ENCODE peak calls at places on chromosomes 6 and 20, in nine cellular contexts. C is mammary epithelial cell; R is CD8-positive, alpha-beta memory T cell; X is tibial nerve; O is cardiac muscle cell; J is GM06990; V is dorsolateral prefrontal cortex; F is left ventricle myocardium inferior; T is naive thymus-derived CD4-positive, alpha-beta T cell. W is an unnamed sample.
A peak's percentile ranks its signal among the peaks of the same experiment; 100 is the strongest.

GRCh38 chr20:24747015-24747712 is 201.9 kb upstream of the CST7 start:
- DNase-seq in T (no peak), C (no peak), O (no peak), V (no peak), J (no peak), R (no peak), X (no peak), F (no peak), W (no peak)

GRCh38 chr6:45513331-45513730 is 135.6 kb upstream of the SUPT3H start:
- DNase-seq in F (no peak), C (no peak), O (no peak), X (no peak), J (no peak), T (no peak), V (no peak), R (no peak), W (no peak)

GRCh38 chr6:169376458-169376857 is 122.8 kb upstream of the THBS2 start:
- DNase-seq in J (no peak), V (no peak), R (no peak), F (no peak), C (no peak), T (no peak), X (no peak), O (no peak), W (no peak)

GRCh38 chr6:136031982-136032381 is 180.5 kb downstream of the PDE7B start:
- DNase-seq in X (peak; percentile 42), F (no peak), V (no peak), C (no peak), O (peak; percentile 79), R (no peak), J (no peak), T (no peak), W (no peak)

GRCh38 chr6:57006101-57006500 is 40.4 kb upstream of the KIAA1586 start:
- DNase-seq in R (no peak), F (no peak), X (no peak), T (no peak), C (no peak), O (no peak), V (no peak), J (no peak), W (no peak)

GRCh38 chr20:25024171-25024570 is 31.6 kb upstream of the APMAP start:
- DNase-seq in X (no peak), V (peak; percentile 7), T (no peak), R (no peak), J (no peak), C (no peak), F (no peak), O (no peak), W (no peak)

GRCh38 chr6:5287205-5287965 is 26.1 kb downstream of the FARS2 start:
- DNase-seq in F (no peak), C (peak; percentile 86), T (no peak), R (no peak), X (no peak), O (peak; percentile 70), J (no peak), V (no peak), W (no peak)

GRCh38 chr6:49233483-49233882 is 229.6 kb downstream of the MMUT start:
- DNase-seq in X (no peak), F (no peak), O (no peak), V (no peak), T (no peak), R (no peak), C (no peak), J (no peak), W (no peak)

GRCh38 chr6:111761783-111762312 is 111.4 kb downstream of the FYN start:
- DNase-seq in V (no peak), O (peak; percentile 63), J (no peak), T (no peak), R (peak; percentile 40), X (no peak), C (no peak), F (no peak), W (no peak)

GRCh38 chr6:111758608-111759293 is 114.5 kb downstream of the FYN start:
- DNase-seq in T (peak; percentile 44), O (no peak), V (no peak), F (no peak), J (no peak), X (no peak), C (no peak), R (no peak), W (no peak)

GRCh38 chr6:111757342-111757741 is 115.9 kb downstream of the FYN start:
- DNase-seq in O (peak; percentile 48), V (no peak), J (no peak), X (no peak), R (no peak), T (no peak), C (peak; percentile 11), F (no peak), W (no peak)

GRCh38 chr6:111759413-111759835 is 113.8 kb downstream of the FYN start:
- DNase-seq in F (no peak), T (no peak), O (no peak), R (no peak), V (no peak), C (no peak), J (no peak), X (no peak), W (no peak)

DNA sequence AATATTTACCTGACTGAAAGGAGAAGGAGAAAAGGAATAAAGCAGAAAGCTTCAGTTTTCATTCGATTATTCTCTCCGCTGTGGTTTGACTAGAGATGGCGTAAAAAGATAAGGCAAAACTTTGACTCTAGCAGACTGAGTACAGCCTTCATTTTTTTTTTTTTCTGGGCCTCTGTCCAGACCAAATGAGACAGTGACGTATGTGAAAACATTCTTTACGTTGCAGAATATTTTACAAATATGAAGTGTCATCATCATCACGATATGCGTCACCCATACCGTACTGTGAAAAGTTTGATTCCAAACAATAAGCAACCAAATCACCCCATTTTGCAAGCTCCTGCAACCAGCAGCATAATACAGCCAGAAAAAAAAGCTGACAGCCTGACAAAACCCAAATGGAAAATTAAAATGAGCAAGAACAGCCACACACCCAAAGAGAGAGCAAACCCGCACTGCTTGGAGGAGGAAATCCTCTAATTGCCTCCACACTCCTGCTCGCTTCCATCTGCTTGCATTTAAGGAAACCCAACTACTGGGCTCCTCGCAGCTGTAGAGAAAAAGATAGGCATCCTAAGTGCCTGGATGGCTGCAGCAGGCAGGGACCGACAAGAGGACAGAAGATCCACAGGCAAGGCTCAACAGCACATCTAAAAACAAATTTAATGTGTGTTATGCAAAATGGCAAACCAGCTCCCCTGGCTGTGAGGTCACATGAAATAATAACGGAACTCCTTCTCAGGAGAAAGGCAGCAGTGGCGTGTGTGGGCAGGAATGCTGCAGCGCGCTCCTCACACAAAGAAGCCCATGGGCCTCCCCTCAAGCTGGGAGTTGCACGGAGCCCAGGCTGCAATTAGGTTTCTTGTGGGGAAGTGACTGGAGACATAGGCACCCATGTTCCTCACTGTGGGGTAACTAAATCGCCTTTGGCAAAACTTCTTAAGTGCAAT is 113.1 kb downstream of the FYN start:
- DNase-seq in X (no peak), T (peak; percentile 79), V (no peak), R (peak; percentile 33), F (no peak), J (no peak), C (no peak), O (peak; percentile 94), W (no peak)
- H3K4me3 ChIP-seq in X (peak overlapping the region; percentile 19), T (peak overlapping the region; percentile 59), V (no peak overlapping the region), R (peak overlapping the region; percentile 71), F (no peak overlapping the region), J (no peak overlapping the region), C (no peak overlapping the region), O (no peak overlapping the region), W (no peak overlapping the region)

GRCh38 chr6:16393326-16393725 is 154.9 kb downstream of the GMPR start:
- DNase-seq in R (no peak), J (no peak), C (no peak), X (no peak), F (no peak), O (no peak), V (no peak), T (no peak), W (no peak)

GRCh38 chr6:16389642-16390041 is 151.3 kb downstream of the GMPR start:
- DNase-seq in O (no peak), J (no peak), F (no peak), V (no peak), R (no peak), X (no peak), T (no peak), C (no peak), W (no peak)

GRCh38 chr6:16394651-16395050 is 156.3 kb downstream of the GMPR start:
- DNase-seq in X (no peak), V (no peak), R (no peak), J (no peak), O (no peak), C (no peak), F (no peak), T (no peak), W (no peak)

GRCh38 chr6:16391451-16391912 is 153.1 kb downstream of the GMPR start:
- DNase-seq in X (no peak), T (no peak), V (no peak), C (no peak), R (no peak), J (no peak), F (no peak), O (peak; percentile 45), W (no peak)

GRCh38 chr6:16392010-16392409 is 153.6 kb downstream of the GMPR start:
- DNase-seq in X (no peak), O (peak; percentile 26), F (no peak), T (no peak), J (no peak), C (no peak), R (no peak), V (no peak), W (no peak)
- H3K4me3 ChIP-seq in X (no peak overlapping the region), O (no peak overlapping the region), F (no peak overlapping the region), T (no peak overlapping the region), J (no peak overlapping the region), C (no peak overlapping the region), R (no peak overlapping the region), V (no peak overlapping the region), W (no peak overlapping the region)

DNA sequence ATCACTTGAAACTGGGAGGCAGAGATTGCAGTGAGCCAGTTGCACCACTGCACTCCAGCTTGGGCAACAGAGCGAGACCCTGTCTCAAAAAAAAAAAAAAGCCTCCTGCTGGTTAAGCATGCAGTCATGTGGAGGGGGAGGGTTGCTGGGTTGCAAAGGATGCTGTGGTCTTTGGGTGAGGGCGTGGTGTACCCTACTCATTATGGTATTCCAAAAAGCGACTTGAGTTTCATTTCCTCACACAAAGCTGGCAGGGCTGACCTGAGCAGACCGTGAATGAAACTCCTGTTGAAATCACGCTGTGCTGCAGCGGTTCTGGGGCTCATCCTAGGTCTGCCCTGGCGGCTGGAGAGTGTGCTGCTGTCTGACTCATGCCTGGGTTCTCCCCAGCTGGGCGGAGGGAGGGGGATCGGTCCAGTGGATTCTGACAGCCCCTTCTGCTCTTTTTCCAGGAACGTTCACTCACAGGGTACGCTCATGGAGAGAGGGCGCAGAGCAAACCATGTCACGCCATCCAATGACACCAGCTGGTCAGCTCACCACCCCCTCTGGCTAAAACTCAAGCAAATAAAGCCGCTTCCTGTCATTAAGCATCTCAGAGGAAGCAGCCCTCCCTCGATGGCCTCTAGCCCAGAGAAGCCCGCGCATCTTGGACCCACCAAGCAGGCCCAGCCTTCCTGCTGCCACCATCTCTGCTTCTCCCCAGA is 166.2 kb downstream of the SCML4 start:
- DNase-seq in O (peak; percentile 66), R (no peak), C (no peak), J (peak; percentile 91), T (peak; percentile 25), X (peak; percentile 23), F (peak; percentile 29), V (peak; percentile 59), W (peak; percentile 90)
- H3K4me3 ChIP-seq in O (no peak overlapping the region), R (peak overlapping the region; percentile 59), C (no peak overlapping the region), J (peak overlapping the region; percentile 55), T (peak overlapping the region; percentile 34), X (no peak overlapping the region), F (peak overlapping the region; percentile 33), V (no peak overlapping the region), W (peak overlapping the region; percentile 63)

DNA sequence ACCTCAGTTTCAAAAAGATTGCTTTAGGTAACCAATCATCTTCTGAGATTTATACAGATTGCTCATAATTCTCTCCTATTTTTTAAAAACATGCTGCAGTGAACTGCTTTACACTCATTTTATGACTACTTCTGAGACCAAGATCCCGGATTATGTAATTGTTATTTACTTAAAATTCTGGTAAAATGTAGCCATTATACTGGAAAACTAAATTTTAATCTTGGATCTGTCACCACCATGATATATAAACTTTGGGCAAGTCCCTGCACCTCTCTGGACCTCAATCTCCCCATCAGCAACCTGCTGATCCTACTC is 477 bp upstream of the PROCR start:
- DNase-seq in X (no peak), V (no peak), O (no peak), T (no peak), C (no peak), J (no peak), F (no peak), R (no peak), W (no peak)
- H3K4me3 ChIP-seq in X (peak overlapping the region; percentile 34), V (peak overlapping the region; percentile 37), O (no peak overlapping the region), T (no peak overlapping the region), C (no peak overlapping the region), J (no peak overlapping the region), F (peak overlapping the region; percentile 65), R (no peak overlapping the region), W (no peak overlapping the region)